ENCODE peak calls at places on chromosomes 12 and 14, in five cellular contexts. F is K562, J is H1, X is HepG2, W is GM12878. U is an unnamed sample.
A peak's percentile ranks its signal among the peaks of the same experiment; 100 is the strongest.

GRCh38 chr14:103496776-103497175 is 25.9 kb downstream of the CKB start:
- DNase-seq in F (no peak), J (no peak), X (no peak), W (no peak), U (no peak)

GRCh38 chr12:68786929-68787328 is 21.0 kb upstream of the MDM2 start:
- DNase-seq in F (peak; percentile 32), J (no peak), X (peak; percentile 56), W (no peak), U (no peak)

GRCh38 chr12:80815351-80815750 is 98.6 kb downstream of the MYF5 start:
- DNase-seq in F (no peak), J (no peak), X (no peak), W (no peak), U (no peak)

GRCh38 chr14:23862513-23862912 is 91.1 kb upstream of the DHRS4 start:
- DNase-seq in F (no peak), J (no peak), X (no peak), W (no peak), U (no peak)

GRCh38 chr14:56196274-56196673 is 78.1 kb downstream of the PELI2 start:
- DNase-seq in F (no peak), J (no peak), X (no peak), W (no peak), U (no peak)

GRCh38 chr14:92121207-92121669 is 268 bp downstream of the NDUFB1 start:
- DNase-seq in F (no peak), J (no peak), X (peak; percentile 4), W (no peak), U (no peak)

GRCh38 chr14:76484355-76484754 is 108.4 kb downstream of the ESRRB start:
- DNase-seq in F (no peak), J (no peak), X (no peak), W (no peak), U (peak; percentile 42)

GRCh38 chr14:55336161-55336560 is 64.9 kb downstream of the FBXO34 start:
- DNase-seq in F (no peak), J (no peak), X (no peak), W (no peak), U (no peak)

GRCh38 chr14:90760591-90761316 is 55.5 kb downstream of the TTC7B start:
- DNase-seq in F (peak; percentile 34), J (no peak), X (peak; percentile 38), W (no peak), U (no peak)

GRCh38 chr14:92584856-92585255 is 71.3 kb downstream of the RIN3 start:
- DNase-seq in F (no peak), J (no peak), X (no peak), W (no peak), U (no peak)

GRCh38 chr14:88614218-88614907 is 51.5 kb downstream of the ZC3H14 start:
- DNase-seq in F (no peak), J (no peak), X (no peak), W (no peak), U (no peak)

GRCh38 chr12:48542300-48542928 is 17.0 kb downstream of the OR8S1 start:
- DNase-seq in F (peak; percentile 54), J (peak; percentile 9), X (peak; percentile 27), W (no peak), U (no peak)

GRCh38 chr14:60722163-60722835 is 1.9 kb downstream of the SIX4 start:
- DNase-seq in F (peak; percentile 54), J (no peak), X (peak; percentile 89), W (no peak), U (peak; percentile 69)

GRCh38 chr12:131456301-131457027 is 254.4 kb upstream of the SFSWAP start:
- DNase-seq in F (no peak), J (no peak), X (no peak), W (no peak), U (no peak)

GRCh38 chr14:99481745-99482099 is 513 bp downstream of the CCNK start:
- DNase-seq in F (peak; percentile 15), J (no peak), X (no peak), W (no peak), U (no peak)
- TF ChIP-seq ATF2 in F (no peak), J (no peak), X (no peak), W (no peak), U (no peak)

GRCh38 chr12:124620606-124621295 is 53.3 kb upstream of the NCOR2 start:
- DNase-seq in F (no peak), J (no peak), X (no peak), W (no peak), U (no peak)
- TF ChIP-seq ATF2 in F (no peak), J (no peak), X (no peak), W (no peak), U (no peak)

GRCh38 chr14:53516261-53516774 is 363.2 kb upstream of the DDHD1 start:
- DNase-seq in F (no peak), J (no peak), X (no peak), W (no peak), U (no peak)

GRCh38 chr14:53517276-53517960 is 364.3 kb upstream of the DDHD1 start:
- DNase-seq in F (no peak), J (no peak), X (no peak), W (no peak), U (no peak)

GRCh38 chr14:53515264-53515663 is 362.1 kb upstream of the DDHD1 start:
- DNase-seq in F (no peak), J (no peak), X (no peak), W (no peak), U (no peak)

GRCh38 chr14:53520529-53520928 is 367.4 kb upstream of the DDHD1 start:
- DNase-seq in F (no peak), J (no peak), X (no peak), W (no peak), U (no peak)

GRCh38 chr14:53519137-53519536 is 366.0 kb upstream of the DDHD1 start:
- DNase-seq in F (no peak), J (no peak), X (no peak), W (no peak), U (no peak)
- TF ChIP-seq ATF2 in F (no peak), J (no peak), X (no peak), W (no peak), U (no peak)

GRCh38 chr14:57712101-57712500 is 153.8 kb downstream of the SLC35F4 start:
- DNase-seq in F (no peak), J (no peak), X (no peak), W (no peak), U (no peak)
- TF ChIP-seq ATF2 in F (no peak), J (no peak), X (no peak), W (no peak), U (no peak)

GRCh38 chr12:89033062-89033461 is 319.2 kb downstream of the DUSP6 start:
- DNase-seq in F (peak; percentile 3), J (no peak), X (no peak), W (no peak), U (no peak)

GRCh38 chr12:89040146-89040964 is 311.9 kb downstream of the DUSP6 start:
- DNase-seq in F (no peak), J (no peak), X (no peak), W (no peak), U (peak; percentile 25)

DNA sequence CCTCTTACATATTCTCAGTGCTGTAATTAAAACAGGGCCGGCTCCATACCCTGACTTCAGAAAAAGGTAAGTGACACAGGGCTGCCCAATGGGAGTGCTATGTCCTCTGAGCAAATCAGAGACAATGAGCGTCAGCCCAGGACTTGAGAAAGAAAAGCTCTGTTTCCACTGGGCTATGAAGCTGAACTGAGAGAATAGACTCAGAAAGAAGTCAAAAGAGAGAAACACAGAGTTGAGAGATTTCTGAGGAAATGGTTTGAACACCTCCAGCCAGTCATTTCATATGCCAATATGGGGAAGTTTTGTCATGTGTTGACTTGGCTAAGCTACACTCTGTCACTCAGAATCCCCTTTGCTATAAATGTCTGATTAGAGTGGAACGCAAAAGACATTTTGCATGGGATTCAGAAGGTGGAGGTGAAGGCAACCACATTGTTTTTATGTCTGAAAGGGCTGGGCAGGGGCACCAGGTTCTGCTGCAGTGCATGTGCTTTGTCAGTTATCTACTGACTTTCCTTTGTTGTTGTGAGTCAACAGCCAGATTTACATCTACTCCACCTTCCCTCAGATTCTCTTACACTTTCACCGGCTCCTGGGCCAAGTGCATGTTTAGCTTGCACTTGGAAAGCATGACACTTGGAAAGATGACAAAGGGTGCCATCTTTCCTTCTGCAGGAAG is 313.3 kb downstream of the DUSP6 start:
- DNase-seq in F (no peak), J (no peak), X (no peak), W (no peak), U (no peak)
- TF ChIP-seq ATF2 in F (no peak), J (no peak), X (no peak), W (no peak), U (no peak)

GRCh38 chr12:40911676-40912075 is 219.4 kb downstream of the CNTN1 start:
- DNase-seq in F (no peak), J (no peak), X (no peak), W (no peak), U (no peak)

GRCh38 chr12:40903040-40903439 is 210.8 kb downstream of the CNTN1 start:
- DNase-seq in F (no peak), J (no peak), X (no peak), W (no peak), U (no peak)

GRCh38 chr12:40907115-40907521 is 214.9 kb downstream of the CNTN1 start:
- DNase-seq in F (no peak), J (no peak), X (no peak), W (peak; percentile 34), U (no peak)
- TF ChIP-seq ATF2 in F (no peak), J (no peak), X (no peak), W (peak; percentile 61), U (no peak)

GRCh38 chr12:20624718-20625117 is 70.4 kb upstream of the SLCO1C1 start:
- DNase-seq in F (no peak), J (no peak), X (peak; percentile 56), W (no peak), U (peak; percentile 31)
- TF ChIP-seq ATF2 in F (no peak), J (no peak), X (no peak), W (no peak), U (no peak)

GRCh38 chr12:25829192-25829591 is 129.3 kb upstream of the RASSF8 start:
- DNase-seq in F (no peak), J (no peak), X (no peak), W (no peak), U (no peak)
- TF ChIP-seq ATF2 in F (no peak), J (no peak), X (no peak), W (no peak), U (no peak)